ENCODE peak calls at places on chromosomes 12 and 14, in five cellular contexts. One of them, this sample, is unnamed.

GRCh38 chr12:108730337-108731104 is 797 bp downstream of the CORO1C start:
- DNase-seq in fibroblast of pulmonary artery: peak
- DNase-seq in psoas muscle: peak
- DNase-seq in fibroblast of villous mesenchyme: peak
- DNase-seq in lower lobe of right lung: peak
- DNase-seq in this sample: peak

GRCh38 chr14:46290706-46291105 is 360.9 kb downstream of the RPL10L start:
- DNase-seq in fibroblast of pulmonary artery: no peak
- DNase-seq in psoas muscle: no peak
- DNase-seq in fibroblast of villous mesenchyme: no peak
- DNase-seq in lower lobe of right lung: no peak
- DNase-seq in this sample: no peak

GRCh38 chr12:112317481-112317880 is 64.8 kb downstream of the HECTD4 start:
- DNase-seq in fibroblast of pulmonary artery: no peak
- DNase-seq in psoas muscle: no peak
- DNase-seq in fibroblast of villous mesenchyme: no peak
- DNase-seq in lower lobe of right lung: no peak
- DNase-seq in this sample: no peak

GRCh38 chr12:113515082-113515856 is 43.6 kb upstream of the LHX5 start:
- DNase-seq in fibroblast of pulmonary artery: no peak
- DNase-seq in psoas muscle: no peak
- DNase-seq in fibroblast of villous mesenchyme: no peak
- DNase-seq in lower lobe of right lung: no peak
- DNase-seq in this sample: no peak

GRCh38 chr14:64117671-64118402 is 176.3 kb downstream of the ESR2 start:
- DNase-seq in fibroblast of pulmonary artery: peak
- DNase-seq in psoas muscle: peak
- DNase-seq in fibroblast of villous mesenchyme: no peak
- DNase-seq in lower lobe of right lung: no peak
- DNase-seq in this sample: no peak

GRCh38 chr14:61671086-61671485 is 24.2 kb upstream of the HIF1A start:
- DNase-seq in fibroblast of pulmonary artery: no peak
- DNase-seq in psoas muscle: no peak
- DNase-seq in fibroblast of villous mesenchyme: no peak
- DNase-seq in lower lobe of right lung: no peak
- DNase-seq in this sample: no peak

GRCh38 chr12:44000309-44000952 is 164.6 kb downstream of the TMEM117 start:
- DNase-seq in fibroblast of pulmonary artery: peak
- DNase-seq in psoas muscle: no peak
- DNase-seq in fibroblast of villous mesenchyme: peak
- DNase-seq in lower lobe of right lung: no peak
- DNase-seq in this sample: peak

GRCh38 chr12:11652351-11653040 is 3.0 kb downstream of the ETV6 start:
- DNase-seq in fibroblast of pulmonary artery: peak
- DNase-seq in psoas muscle: no peak
- DNase-seq in fibroblast of villous mesenchyme: peak
- DNase-seq in lower lobe of right lung: peak
- DNase-seq in this sample: no peak

GRCh38 chr12:121955258-121956040 is 37.1 kb downstream of the CFAP251 start:
- DNase-seq in fibroblast of pulmonary artery: peak
- DNase-seq in psoas muscle: no peak
- DNase-seq in fibroblast of villous mesenchyme: no peak
- DNase-seq in lower lobe of right lung: no peak
- DNase-seq in this sample: no peak

GRCh38 chr14:77000340-77001235 is 27.9 kb downstream of the IRF2BPL start:
- DNase-seq in fibroblast of pulmonary artery: peak
- DNase-seq in psoas muscle: peak
- DNase-seq in fibroblast of villous mesenchyme: peak
- DNase-seq in lower lobe of right lung: no peak
- DNase-seq in this sample: no peak

GRCh38 chr12:53122961-53123468 is 19.7 kb downstream of the SOAT2 start:
- DNase-seq in fibroblast of pulmonary artery: peak
- DNase-seq in psoas muscle: no peak
- DNase-seq in fibroblast of villous mesenchyme: peak
- DNase-seq in lower lobe of right lung: no peak
- DNase-seq in this sample: no peak

GRCh38 chr12:76313289-76313688 is 34.9 kb downstream of the BBS10 start:
- DNase-seq in fibroblast of pulmonary artery: no peak
- DNase-seq in psoas muscle: no peak
- DNase-seq in fibroblast of villous mesenchyme: no peak
- DNase-seq in lower lobe of right lung: no peak
- DNase-seq in this sample: no peak

GRCh38 chr12:126159139-126159538 is 1093.9 kb downstream of the AACS start:
- DNase-seq in fibroblast of pulmonary artery: no peak
- DNase-seq in psoas muscle: no peak
- DNase-seq in fibroblast of villous mesenchyme: no peak
- DNase-seq in lower lobe of right lung: no peak
- DNase-seq in this sample: no peak
- H3K4me3 ChIP-seq in fibroblast of pulmonary artery: no peak
- H3K4me3 ChIP-seq in psoas muscle: no peak
- H3K4me3 ChIP-seq in fibroblast of villous mesenchyme: no peak
- H3K4me3 ChIP-seq in lower lobe of right lung: no peak
- H3K4me3 ChIP-seq in this sample: no peak

GRCh38 chr14:26598672-26599131 is 869 bp upstream of the NOVA1 start:
- DNase-seq in fibroblast of pulmonary artery: peak
- DNase-seq in psoas muscle: no peak
- DNase-seq in fibroblast of villous mesenchyme: no peak
- DNase-seq in lower lobe of right lung: no peak
- DNase-seq in this sample: no peak
- H3K4me3 ChIP-seq in fibroblast of pulmonary artery: peak
- H3K4me3 ChIP-seq in psoas muscle: peak
- H3K4me3 ChIP-seq in fibroblast of villous mesenchyme: peak
- H3K4me3 ChIP-seq in lower lobe of right lung: peak
- H3K4me3 ChIP-seq in this sample: peak

DNA sequence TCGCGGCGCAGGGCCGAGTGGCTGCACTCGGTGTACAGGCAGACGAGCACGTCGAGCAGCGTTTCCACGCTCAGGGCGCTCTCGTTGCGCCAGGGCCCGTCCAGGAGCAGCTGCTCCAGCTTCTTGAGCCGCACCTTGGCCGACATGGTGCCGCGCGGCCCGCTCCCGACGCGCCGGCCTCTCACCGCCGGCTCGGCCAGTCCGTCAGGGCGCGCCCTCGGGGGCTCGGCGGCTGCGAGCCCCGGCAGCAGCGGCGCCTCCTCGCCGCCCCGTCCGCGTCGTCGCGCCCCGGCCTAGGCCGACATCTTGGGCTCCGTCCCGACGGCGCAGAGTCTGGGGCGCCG is 349 bp downstream of the CDC42BPB start:
- DNase-seq in fibroblast of pulmonary artery: peak
- DNase-seq in psoas muscle: peak
- DNase-seq in fibroblast of villous mesenchyme: peak
- DNase-seq in lower lobe of right lung: peak
- DNase-seq in this sample: peak
- H3K4me3 ChIP-seq in fibroblast of pulmonary artery: peak
- H3K4me3 ChIP-seq in psoas muscle: peak
- H3K4me3 ChIP-seq in fibroblast of villous mesenchyme: peak
- H3K4me3 ChIP-seq in lower lobe of right lung: peak
- H3K4me3 ChIP-seq in this sample: peak

GRCh38 chr12:50924131-50924438 is 28.3 kb upstream of the HIGD1C start:
- DNase-seq in fibroblast of pulmonary artery: no peak
- DNase-seq in psoas muscle: no peak
- DNase-seq in fibroblast of villous mesenchyme: no peak
- DNase-seq in lower lobe of right lung: no peak
- DNase-seq in this sample: no peak

GRCh38 chr12:50922820-50923219 is 29.5 kb upstream of the HIGD1C start:
- DNase-seq in fibroblast of pulmonary artery: peak
- DNase-seq in psoas muscle: no peak
- DNase-seq in fibroblast of villous mesenchyme: peak
- DNase-seq in lower lobe of right lung: no peak
- DNase-seq in this sample: no peak

GRCh38 chr12:50925342-50925651 is 27.0 kb upstream of the HIGD1C start:
- DNase-seq in fibroblast of pulmonary artery: no peak
- DNase-seq in psoas muscle: no peak
- DNase-seq in fibroblast of villous mesenchyme: no peak
- DNase-seq in lower lobe of right lung: no peak
- DNase-seq in this sample: peak

GRCh38 chr12:50924439-50925341 is 27.7 kb upstream of the HIGD1C start:
- DNase-seq in fibroblast of pulmonary artery: peak
- DNase-seq in psoas muscle: peak
- DNase-seq in fibroblast of villous mesenchyme: peak
- DNase-seq in lower lobe of right lung: peak
- DNase-seq in this sample: peak

DNA sequence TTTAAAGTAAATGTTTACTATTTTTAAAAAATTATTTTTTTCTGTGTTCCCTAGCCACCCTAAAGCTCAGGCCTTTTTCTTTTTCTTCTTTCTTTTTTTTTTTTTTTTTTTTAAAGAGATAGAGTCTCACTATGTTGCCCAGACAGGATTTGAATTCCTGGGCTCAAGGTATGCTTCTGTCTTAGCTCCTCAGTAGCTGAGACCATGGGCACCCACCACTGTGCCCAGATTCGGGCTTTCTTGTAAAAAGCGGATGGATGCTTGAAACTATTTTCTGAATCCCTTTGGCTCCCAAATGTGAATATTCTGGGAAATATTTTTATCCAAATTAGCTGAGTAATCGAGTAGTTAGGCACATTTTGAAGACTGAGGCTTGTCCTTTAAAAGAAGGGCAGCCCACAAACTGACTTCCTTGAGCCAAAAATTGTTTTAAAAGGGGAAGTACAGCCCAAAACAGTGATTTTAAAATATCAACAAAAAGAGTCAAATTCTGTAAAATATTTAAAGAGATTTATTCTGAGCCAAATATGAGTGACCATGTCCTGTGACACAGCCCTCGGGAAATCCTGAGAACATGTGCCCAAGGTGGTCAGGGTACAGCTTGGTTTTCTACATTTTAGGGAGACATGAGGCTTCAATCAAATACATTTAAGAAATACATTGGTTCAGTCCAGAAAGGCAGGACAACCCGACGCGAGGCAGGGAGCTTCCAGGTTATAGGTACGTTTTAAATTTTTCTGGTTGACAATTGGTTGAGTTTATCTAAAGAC is 28.8 kb upstream of the HIGD1C start:
- DNase-seq in fibroblast of pulmonary artery: no peak
- DNase-seq in psoas muscle: no peak
- DNase-seq in fibroblast of villous mesenchyme: no peak
- DNase-seq in lower lobe of right lung: no peak
- DNase-seq in this sample: no peak
- H3K4me3 ChIP-seq in fibroblast of pulmonary artery: peak
- H3K4me3 ChIP-seq in psoas muscle: peak
- H3K4me3 ChIP-seq in fibroblast of villous mesenchyme: no peak
- H3K4me3 ChIP-seq in lower lobe of right lung: peak
- H3K4me3 ChIP-seq in this sample: no peak

GRCh38 chr12:4562034-4562657 is at the start of gene DYRK4:
- DNase-seq in fibroblast of pulmonary artery: peak
- DNase-seq in psoas muscle: peak
- DNase-seq in fibroblast of villous mesenchyme: peak
- DNase-seq in lower lobe of right lung: peak
- DNase-seq in this sample: peak

GRCh38 chr12:4563336-4563735 is 1.3 kb downstream of the DYRK4 start:
- DNase-seq in fibroblast of pulmonary artery: no peak
- DNase-seq in psoas muscle: no peak
- DNase-seq in fibroblast of villous mesenchyme: no peak
- DNase-seq in lower lobe of right lung: no peak
- DNase-seq in this sample: no peak

GRCh38 chr12:4567073-4567881 is 5.3 kb downstream of the DYRK4 start:
- DNase-seq in fibroblast of pulmonary artery: no peak
- DNase-seq in psoas muscle: no peak
- DNase-seq in fibroblast of villous mesenchyme: no peak
- DNase-seq in lower lobe of right lung: no peak
- DNase-seq in this sample: no peak

GRCh38 chr12:4566474-4566873 is 4.5 kb downstream of the DYRK4 start:
- DNase-seq in fibroblast of pulmonary artery: no peak
- DNase-seq in psoas muscle: no peak
- DNase-seq in fibroblast of villous mesenchyme: no peak
- DNase-seq in lower lobe of right lung: no peak
- DNase-seq in this sample: no peak

DNA sequence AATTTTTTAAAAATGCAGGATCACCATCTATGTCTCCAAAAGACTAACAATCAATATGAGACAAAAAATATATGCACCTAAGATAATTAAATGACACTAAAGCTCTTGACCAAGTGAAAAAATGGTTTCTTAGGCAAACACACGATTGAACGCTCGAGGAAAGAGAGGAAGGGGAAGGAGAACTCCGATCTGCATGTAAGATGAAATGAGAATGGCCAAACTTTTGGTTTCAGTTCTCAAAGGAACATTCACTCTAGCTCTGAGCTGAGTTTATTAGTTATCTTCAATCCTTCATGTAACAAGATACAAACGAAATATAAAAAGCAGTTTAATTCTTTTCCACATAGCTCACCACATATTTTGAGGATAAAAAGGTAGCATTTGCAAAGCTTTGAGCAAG is 2.8 kb downstream of the DYRK4 start:
- DNase-seq in fibroblast of pulmonary artery: no peak
- DNase-seq in psoas muscle: no peak
- DNase-seq in fibroblast of villous mesenchyme: no peak
- DNase-seq in lower lobe of right lung: no peak
- DNase-seq in this sample: no peak
- H3K4me3 ChIP-seq in fibroblast of pulmonary artery: no peak
- H3K4me3 ChIP-seq in psoas muscle: no peak
- H3K4me3 ChIP-seq in fibroblast of villous mesenchyme: no peak
- H3K4me3 ChIP-seq in lower lobe of right lung: no peak
- H3K4me3 ChIP-seq in this sample: no peak

DNA sequence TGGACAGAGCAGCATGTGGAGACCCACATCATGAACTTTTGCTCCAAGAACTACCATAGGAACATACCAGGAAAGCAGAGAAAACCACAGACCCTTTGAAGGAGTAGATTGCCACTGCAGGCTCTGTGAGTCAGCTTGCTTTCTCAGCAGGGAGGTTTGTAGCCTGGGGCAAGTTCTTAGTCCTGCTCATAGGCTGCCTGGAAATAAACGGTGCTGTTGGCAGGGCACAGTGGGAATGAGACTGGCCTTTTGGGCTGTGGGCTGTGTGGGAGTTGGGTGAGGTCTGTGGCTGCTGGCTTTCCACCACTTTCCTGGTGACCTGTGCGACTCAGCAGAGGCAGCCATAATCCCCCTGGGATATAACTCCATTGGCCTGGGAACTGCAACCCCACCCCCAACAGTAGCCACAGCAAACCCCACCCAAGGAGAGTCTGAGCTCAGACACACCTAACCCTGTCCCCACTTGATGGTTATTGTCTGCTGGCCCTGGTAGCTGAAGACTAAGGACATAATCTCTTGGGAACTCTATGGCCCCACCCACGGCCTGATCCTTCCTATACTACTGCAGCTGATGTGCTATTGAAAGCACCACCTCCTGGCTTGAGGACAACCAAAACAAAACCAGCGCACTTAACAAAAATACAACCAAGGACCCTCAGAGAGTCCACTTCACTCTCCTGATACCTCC is 192.1 kb upstream of the GARIN6 start:
- DNase-seq in fibroblast of pulmonary artery: no peak
- DNase-seq in psoas muscle: no peak
- DNase-seq in fibroblast of villous mesenchyme: peak
- DNase-seq in lower lobe of right lung: no peak
- DNase-seq in this sample: no peak
- H3K4me3 ChIP-seq in fibroblast of pulmonary artery: no peak
- H3K4me3 ChIP-seq in psoas muscle: no peak
- H3K4me3 ChIP-seq in fibroblast of villous mesenchyme: no peak
- H3K4me3 ChIP-seq in lower lobe of right lung: no peak
- H3K4me3 ChIP-seq in this sample: no peak

GRCh38 chr12:7122876-7123769 is 5.6 kb downstream of the RBP5 start:
- DNase-seq in fibroblast of pulmonary artery: peak
- DNase-seq in psoas muscle: no peak
- DNase-seq in fibroblast of villous mesenchyme: no peak
- DNase-seq in lower lobe of right lung: no peak
- DNase-seq in this sample: no peak
- H3K4me3 ChIP-seq in fibroblast of pulmonary artery: no peak
- H3K4me3 ChIP-seq in psoas muscle: no peak
- H3K4me3 ChIP-seq in fibroblast of villous mesenchyme: no peak
- H3K4me3 ChIP-seq in lower lobe of right lung: no peak
- H3K4me3 ChIP-seq in this sample: no peak

GRCh38 chr14:75764022-75764421 is 103.0 kb downstream of the TTLL5 start:
- DNase-seq in fibroblast of pulmonary artery: no peak
- DNase-seq in psoas muscle: no peak
- DNase-seq in fibroblast of villous mesenchyme: no peak
- DNase-seq in lower lobe of right lung: no peak
- DNase-seq in this sample: no peak
- H3K4me3 ChIP-seq in fibroblast of pulmonary artery: no peak
- H3K4me3 ChIP-seq in psoas muscle: no peak
- H3K4me3 ChIP-seq in fibroblast of villous mesenchyme: no peak
- H3K4me3 ChIP-seq in lower lobe of right lung: no peak
- H3K4me3 ChIP-seq in this sample: no peak

GRCh38 chr14:23938823-23939222 is 14.7 kb upstream of the DHRS4 start:
- DNase-seq in fibroblast of pulmonary artery: no peak
- DNase-seq in psoas muscle: no peak
- DNase-seq in fibroblast of villous mesenchyme: no peak
- DNase-seq in lower lobe of right lung: no peak
- DNase-seq in this sample: no peak
- H3K4me3 ChIP-seq in fibroblast of pulmonary artery: no peak
- H3K4me3 ChIP-seq in psoas muscle: no peak
- H3K4me3 ChIP-seq in fibroblast of villous mesenchyme: no peak
- H3K4me3 ChIP-seq in lower lobe of right lung: no peak
- H3K4me3 ChIP-seq in this sample: no peak